ENCODE peak calls at places on chromosomes 2 and 18, in ten cellular contexts. G is spleen; O is CD8-positive, alpha-beta memory T cell; H is prostate gland; M is kidney; X is adrenal gland; D is SJSA1; W is breast epithelium; C is OCI-LY7; T is GM23338. Y is an unnamed sample.

GRCh38 chr2:98809116-98809515 is 78.2 kb upstream of the MGAT4A start:
- DNase-seq in G (no peak), O (no peak), H (no peak), M (no peak), X (no peak), D (no peak), W (no peak), C (no peak), T (no peak), Y (no peak)

GRCh38 chr2:199624958-199625357 is 167.2 kb upstream of the SATB2 start:
- DNase-seq in G (no peak), O (no peak), H (peak), M (no peak), X (no peak), D (no peak), W (no peak), C (no peak), T (peak), Y (no peak)

GRCh38 chr2:138565251-138565598 is 63.7 kb downstream of the SPOPL start:
- DNase-seq in G (no peak), O (no peak), H (no peak), M (no peak), X (no peak), D (no peak), W (no peak), C (no peak), T (no peak), Y (no peak)

GRCh38 chr2:202025816-202026215 is 7.8 kb upstream of the FZD7 start:
- DNase-seq in G (no peak), O (no peak), H (no peak), M (no peak), X (no peak), D (no peak), W (no peak), C (no peak), T (no peak), Y (no peak)

GRCh38 chr2:20539776-20540586 is 93.1 kb downstream of the RHOB start:
- DNase-seq in G (peak), O (no peak), H (no peak), M (no peak), X (no peak), D (peak), W (no peak), C (no peak), T (no peak), Y (no peak)

GRCh38 chr2:202941771-202942170 is 29.7 kb downstream of the CARF start:
- DNase-seq in G (no peak), O (no peak), H (no peak), M (no peak), X (no peak), D (no peak), W (no peak), C (no peak), T (no peak), Y (no peak)

GRCh38 chr2:159399716-159400525 is 113.4 kb upstream of the WDSUB1 start:
- DNase-seq in G (no peak), O (no peak), H (no peak), M (no peak), X (no peak), D (peak), W (no peak), C (no peak), T (no peak), Y (no peak)

GRCh38 chr2:105872830-105873229 is 128.1 kb downstream of the NCK2 start:
- DNase-seq in G (no peak), O (no peak), H (no peak), M (no peak), X (no peak), D (no peak), W (no peak), C (no peak), T (no peak), Y (no peak)

GRCh38 chr2:236512902-236513433 is 56.7 kb upstream of the ACKR3 start:
- DNase-seq in G (peak), O (peak), H (peak), M (no peak), X (peak), D (peak), W (no peak), C (peak), T (peak), Y (peak)

GRCh38 chr18:57951110-57951796 is 92.8 kb upstream of the NEDD4L start:
- DNase-seq in G (no peak), O (no peak), H (no peak), M (no peak), X (no peak), D (no peak), W (no peak), C (no peak), T (no peak), Y (no peak)

GRCh38 chr2:159639712-159640111 is 23.4 kb upstream of the BAZ2B start:
- DNase-seq in G (no peak), O (no peak), H (no peak), M (no peak), X (no peak), D (no peak), W (no peak), C (no peak), T (no peak), Y (no peak)

GRCh38 chr2:162317910-162318279 is 589 bp downstream of the IFIH1 start:
- DNase-seq in G (peak), O (peak), H (peak), M (peak), X (peak), D (peak), W (no peak), C (peak), T (peak), Y (no peak)

GRCh38 chr2:96549967-96550786 is 13.6 kb downstream of the ARID5A start:
- DNase-seq in G (peak), O (no peak), H (no peak), M (peak), X (no peak), D (no peak), W (no peak), C (peak), T (peak), Y (no peak)

GRCh38 chr2:128559533-128560515 is 241.2 kb upstream of the HS6ST1 start:
- DNase-seq in G (no peak), O (no peak), H (no peak), M (peak), X (peak), D (no peak), W (no peak), C (no peak), T (no peak), Y (no peak)

GRCh38 chr2:234245945-234246344 is 195.4 kb downstream of the SPP2 start:
- DNase-seq in G (no peak), O (no peak), H (no peak), M (no peak), X (no peak), D (peak), W (no peak), C (no peak), T (no peak), Y (no peak)

GRCh38 chr2:206800501-206801416 is 35.4 kb downstream of the FASTKD2 start:
- DNase-seq in G (no peak), O (no peak), H (peak), M (no peak), X (peak), D (peak), W (peak), C (peak), T (peak), Y (peak)

GRCh38 chr2:9152975-9153402 is 53.6 kb upstream of the ASAP2 start:
- DNase-seq in G (peak), O (no peak), H (no peak), M (peak), X (no peak), D (no peak), W (no peak), C (no peak), T (no peak), Y (no peak)

GRCh38 chr2:65129276-65129612 is 662 bp downstream of the RAB1A start:
- DNase-seq in G (no peak), O (no peak), H (no peak), M (no peak), X (peak), D (peak), W (no peak), C (peak), T (no peak), Y (no peak)

GRCh38 chr2:65130440-65131175 is 702 bp upstream of the RAB1A start:
- DNase-seq in G (no peak), O (no peak), H (peak), M (no peak), X (no peak), D (peak), W (no peak), C (no peak), T (no peak), Y (no peak)

GRCh38 chr2:65129613-65130439 is at the start of gene RAB1A:
- DNase-seq in G (peak), O (peak), H (peak), M (peak), X (peak), D (peak), W (peak), C (peak), T (peak), Y (peak)

GRCh38 chr2:65133626-65134025 is 3.7 kb upstream of the RAB1A start:
- DNase-seq in G (no peak), O (no peak), H (no peak), M (no peak), X (no peak), D (no peak), W (no peak), C (no peak), T (no peak), Y (no peak)

GRCh38 chr2:65128297-65129190 is 1.4 kb downstream of the RAB1A start:
- DNase-seq in G (no peak), O (no peak), H (peak), M (no peak), X (no peak), D (peak), W (no peak), C (peak), T (no peak), Y (no peak)
- H3K27ac ChIP-seq in G (peak), O (peak), H (peak), M (peak), X (peak), D (peak), W (peak), C (no peak), T (no peak), Y (peak)

GRCh38 chr2:44916291-44916690 is 25.2 kb upstream of the SIX3 start:
- DNase-seq in G (no peak), O (no peak), H (no peak), M (no peak), X (no peak), D (no peak), W (no peak), C (no peak), T (no peak), Y (no peak)
- H3K27ac ChIP-seq in G (no peak), O (no peak), H (no peak), M (no peak), X (no peak), D (no peak), W (no peak), C (no peak), T (no peak), Y (no peak)

GRCh38 chr2:42545023-42545713 is 23.3 kb upstream of the MTA3 start:
- DNase-seq in G (no peak), O (no peak), H (no peak), M (no peak), X (no peak), D (no peak), W (no peak), C (no peak), T (peak), Y (no peak)
- H3K27ac ChIP-seq in G (no peak), O (no peak), H (no peak), M (no peak), X (no peak), D (no peak), W (no peak), C (peak), T (peak), Y (no peak)

DNA sequence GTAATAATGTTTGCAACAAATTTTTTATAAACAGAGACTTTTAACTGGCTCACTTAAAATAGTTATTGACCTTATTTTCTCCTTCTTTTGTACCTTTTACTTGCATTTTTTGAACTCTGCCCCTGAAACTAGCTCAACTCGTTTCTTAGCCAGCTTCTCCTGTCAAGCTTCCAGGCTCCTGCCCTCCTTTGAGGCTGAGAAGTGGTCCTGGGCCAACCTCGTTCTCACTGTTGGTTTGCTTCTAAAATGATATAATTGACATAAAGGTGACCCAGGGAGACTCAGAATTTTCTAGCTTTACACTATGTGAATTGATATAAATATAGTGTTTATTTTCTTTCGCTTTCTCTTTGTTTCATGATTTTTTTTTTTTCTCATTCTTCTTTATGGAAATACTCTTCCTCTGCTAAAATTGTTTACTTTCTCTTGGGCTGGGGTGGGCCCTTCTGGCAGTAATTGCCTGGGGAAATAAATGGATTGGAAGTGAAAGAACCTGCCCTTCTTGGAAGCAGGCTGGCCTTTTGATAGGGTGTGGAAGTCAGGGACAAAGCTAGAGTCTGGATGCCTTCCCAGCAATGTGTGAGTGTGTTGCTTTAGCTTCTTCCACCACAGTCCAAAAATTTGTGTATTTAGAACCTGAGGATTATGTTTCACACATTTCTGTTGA is 30.7 kb downstream of the GPD2 start:
- DNase-seq in G (no peak), O (no peak), H (peak), M (no peak), X (peak), D (peak), W (no peak), C (no peak), T (no peak), Y (no peak)
- H3K27ac ChIP-seq in G (peak), O (no peak), H (peak), M (no peak), X (no peak), D (peak), W (peak), C (no peak), T (no peak), Y (no peak)

GRCh38 chr2:240919786-240920782 is 13.9 kb downstream of the CROCC2 start:
- DNase-seq in G (peak), O (peak), H (no peak), M (peak), X (peak), D (no peak), W (peak), C (no peak), T (no peak), Y (no peak)
- H3K27ac ChIP-seq in G (no peak), O (no peak), H (no peak), M (no peak), X (no peak), D (peak), W (no peak), C (no peak), T (no peak), Y (no peak)

DNA sequence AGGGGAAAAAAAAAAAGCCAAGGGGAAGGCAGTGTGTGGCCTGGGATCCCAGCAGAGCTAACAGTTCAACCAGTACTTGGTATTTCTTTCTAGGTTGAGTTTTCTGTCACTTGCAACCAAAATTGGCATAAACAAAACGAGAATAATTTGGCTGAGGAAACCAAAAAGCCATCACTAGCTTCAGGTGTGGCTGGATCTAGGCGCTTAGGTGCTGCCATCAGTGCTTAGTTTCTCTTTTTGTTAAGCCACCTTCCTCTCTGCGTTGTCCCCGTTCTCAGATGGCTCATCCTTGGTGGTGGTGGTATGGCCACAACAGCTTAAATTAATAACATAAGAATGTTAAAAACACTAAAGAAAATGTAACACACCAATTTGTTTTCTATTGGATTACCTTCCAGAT is 2.4 kb downstream of the EFHD1 start:
- DNase-seq in G (no peak), O (no peak), H (no peak), M (no peak), X (no peak), D (no peak), W (no peak), C (no peak), T (no peak), Y (no peak)
- H3K27ac ChIP-seq in G (peak), O (no peak), H (no peak), M (peak), X (no peak), D (no peak), W (no peak), C (no peak), T (no peak), Y (no peak)

DNA sequence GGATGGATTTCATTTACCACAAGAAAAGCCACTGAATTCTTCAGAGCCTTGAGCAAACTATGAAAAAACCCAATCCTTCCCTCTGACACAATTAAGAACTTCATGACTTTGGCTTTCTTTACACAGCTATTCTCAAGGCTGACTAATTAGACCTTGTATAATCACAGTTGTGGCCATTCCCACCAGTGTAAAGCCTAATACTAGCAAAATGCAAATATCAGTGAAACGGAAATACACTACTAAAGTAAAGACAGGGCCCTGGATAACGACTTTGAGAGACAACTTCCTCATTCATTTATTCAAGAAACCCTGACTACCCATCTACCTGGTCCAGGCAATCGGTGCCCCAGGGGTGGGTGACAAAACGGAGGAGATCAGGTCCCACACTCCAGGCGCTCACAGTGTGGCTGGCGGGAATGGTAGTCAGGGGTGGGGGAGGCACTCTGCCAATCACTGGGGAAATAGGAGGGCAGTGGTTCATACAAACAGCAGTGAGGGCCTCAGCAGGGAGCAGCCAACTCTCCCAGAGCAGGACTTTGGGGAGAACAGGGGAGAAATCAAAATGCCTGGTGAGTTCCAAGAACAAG is 28.1 kb downstream of the TMEM163 start:
- DNase-seq in G (no peak), O (no peak), H (no peak), M (no peak), X (no peak), D (no peak), W (no peak), C (peak), T (no peak), Y (no peak)
- H3K27ac ChIP-seq in G (no peak), O (no peak), H (no peak), M (no peak), X (no peak), D (no peak), W (no peak), C (no peak), T (no peak), Y (no peak)

Y was measured in Panc1.